ENCODE peak calls at places on chromosome 17, in eight cellular contexts. One of them, this sample, is unnamed.

GRCh38 chr17:80361495-80362220 is 53.3 kb upstream of the ENDOV start:
- DNase-seq in activated naive CD4-positive, alpha-beta T cell: no peak
- DNase-seq in germinal center: no peak
- DNase-seq in stimulated activated naive CD4-positive, alpha-beta T cell treated with Interleukin-2 at 50 U/mL for 16 hours: no peak
- DNase-seq in stimulated activated naive B cell treated with anti-CD40 and anti-IgM and Interleukin-4, amounts not matched to agents 10 μg/mL and 1 μg/mL and 100 μg/mL, for 72 hours: no peak
- DNase-seq in amygdala: no peak
- DNase-seq in amniotic epithelial cell: peak
- DNase-seq in C1 segment of cervical spinal cord: no peak
- DNase-seq in this sample: peak

GRCh38 chr17:78128616-78129384 is at the start of gene TMC6:
- DNase-seq in C1 segment of cervical spinal cord: no peak
- DNase-seq in stimulated activated naive B cell treated with anti-CD40 and anti-IgM and Interleukin-4, amounts not matched to agents 10 μg/mL and 1 μg/mL and 100 μg/mL, for 72 hours: peak
- DNase-seq in germinal center: peak
- DNase-seq in activated naive CD4-positive, alpha-beta T cell: no peak
- DNase-seq in amniotic epithelial cell: no peak
- DNase-seq in amygdala: peak
- DNase-seq in stimulated activated naive CD4-positive, alpha-beta T cell treated with Interleukin-2 at 50 U/mL for 16 hours: peak
- DNase-seq in this sample: no peak

GRCh38 chr17:60416368-60416925 is 5.8 kb upstream of the CHCT1 start:
- DNase-seq in stimulated activated naive B cell treated with anti-CD40 and anti-IgM and Interleukin-4, amounts not matched to agents 10 μg/mL and 1 μg/mL and 100 μg/mL, for 72 hours: no peak
- DNase-seq in activated naive CD4-positive, alpha-beta T cell: no peak
- DNase-seq in germinal center: no peak
- DNase-seq in amniotic epithelial cell: no peak
- DNase-seq in stimulated activated naive CD4-positive, alpha-beta T cell treated with Interleukin-2 at 50 U/mL for 16 hours: no peak
- DNase-seq in C1 segment of cervical spinal cord: no peak
- DNase-seq in amygdala: peak
- DNase-seq in this sample: no peak

GRCh38 chr17:80941743-80942211 is 49.9 kb upstream of the CHMP6 start:
- DNase-seq in activated naive CD4-positive, alpha-beta T cell: no peak
- DNase-seq in amygdala: peak
- DNase-seq in germinal center: no peak
- DNase-seq in stimulated activated naive B cell treated with anti-CD40 and anti-IgM and Interleukin-4, amounts not matched to agents 10 μg/mL and 1 μg/mL and 100 μg/mL, for 72 hours: no peak
- DNase-seq in C1 segment of cervical spinal cord: no peak
- DNase-seq in stimulated activated naive CD4-positive, alpha-beta T cell treated with Interleukin-2 at 50 U/mL for 16 hours: no peak
- DNase-seq in amniotic epithelial cell: no peak
- DNase-seq in this sample: peak

GRCh38 chr17:74924250-74924948 is at the start of gene OTOP2:
- DNase-seq in germinal center: peak
- DNase-seq in C1 segment of cervical spinal cord: no peak
- DNase-seq in amygdala: no peak
- DNase-seq in stimulated activated naive CD4-positive, alpha-beta T cell treated with Interleukin-2 at 50 U/mL for 16 hours: no peak
- DNase-seq in activated naive CD4-positive, alpha-beta T cell: no peak
- DNase-seq in stimulated activated naive B cell treated with anti-CD40 and anti-IgM and Interleukin-4, amounts not matched to agents 10 μg/mL and 1 μg/mL and 100 μg/mL, for 72 hours: no peak
- DNase-seq in amniotic epithelial cell: no peak
- DNase-seq in this sample: no peak

GRCh38 chr17:78325076-78325712 is 34.7 kb downstream of the SOCS3 start:
- DNase-seq in amniotic epithelial cell: peak
- DNase-seq in stimulated activated naive CD4-positive, alpha-beta T cell treated with Interleukin-2 at 50 U/mL for 16 hours: no peak
- DNase-seq in activated naive CD4-positive, alpha-beta T cell: no peak
- DNase-seq in stimulated activated naive B cell treated with anti-CD40 and anti-IgM and Interleukin-4, amounts not matched to agents 10 μg/mL and 1 μg/mL and 100 μg/mL, for 72 hours: no peak
- DNase-seq in amygdala: no peak
- DNase-seq in C1 segment of cervical spinal cord: no peak
- DNase-seq in germinal center: no peak
- DNase-seq in this sample: peak

GRCh38 chr17:35390156-35390555 is 16.7 kb upstream of the SLFN11 start:
- DNase-seq in germinal center: no peak
- DNase-seq in C1 segment of cervical spinal cord: no peak
- DNase-seq in stimulated activated naive CD4-positive, alpha-beta T cell treated with Interleukin-2 at 50 U/mL for 16 hours: no peak
- DNase-seq in amniotic epithelial cell: no peak
- DNase-seq in amygdala: no peak
- DNase-seq in stimulated activated naive B cell treated with anti-CD40 and anti-IgM and Interleukin-4, amounts not matched to agents 10 μg/mL and 1 μg/mL and 100 μg/mL, for 72 hours: no peak
- DNase-seq in activated naive CD4-positive, alpha-beta T cell: no peak
- DNase-seq in this sample: no peak

GRCh38 chr17:81153340-81153803 is 11.9 kb upstream of the PVALEF start:
- DNase-seq in stimulated activated naive CD4-positive, alpha-beta T cell treated with Interleukin-2 at 50 U/mL for 16 hours: peak
- DNase-seq in amniotic epithelial cell: peak
- DNase-seq in stimulated activated naive B cell treated with anti-CD40 and anti-IgM and Interleukin-4, amounts not matched to agents 10 μg/mL and 1 μg/mL and 100 μg/mL, for 72 hours: no peak
- DNase-seq in activated naive CD4-positive, alpha-beta T cell: no peak
- DNase-seq in C1 segment of cervical spinal cord: no peak
- DNase-seq in germinal center: peak
- DNase-seq in amygdala: peak
- DNase-seq in this sample: peak

GRCh38 chr17:28950752-28951427 is 428 bp downstream of the PHF12 start:
- DNase-seq in C1 segment of cervical spinal cord: no peak
- DNase-seq in activated naive CD4-positive, alpha-beta T cell: no peak
- DNase-seq in stimulated activated naive B cell treated with anti-CD40 and anti-IgM and Interleukin-4, amounts not matched to agents 10 μg/mL and 1 μg/mL and 100 μg/mL, for 72 hours: no peak
- DNase-seq in germinal center: peak
- DNase-seq in amniotic epithelial cell: no peak
- DNase-seq in amygdala: no peak
- DNase-seq in stimulated activated naive CD4-positive, alpha-beta T cell treated with Interleukin-2 at 50 U/mL for 16 hours: no peak
- DNase-seq in this sample: no peak

GRCh38 chr17:1162116-1162855 is 17.5 kb downstream of the ABR start:
- DNase-seq in C1 segment of cervical spinal cord: no peak
- DNase-seq in germinal center: no peak
- DNase-seq in stimulated activated naive B cell treated with anti-CD40 and anti-IgM and Interleukin-4, amounts not matched to agents 10 μg/mL and 1 μg/mL and 100 μg/mL, for 72 hours: no peak
- DNase-seq in activated naive CD4-positive, alpha-beta T cell: no peak
- DNase-seq in stimulated activated naive CD4-positive, alpha-beta T cell treated with Interleukin-2 at 50 U/mL for 16 hours: no peak
- DNase-seq in amygdala: no peak
- DNase-seq in amniotic epithelial cell: no peak
- DNase-seq in this sample: no peak

GRCh38 chr17:39617446-39618251 is 9.1 kb upstream of the PPP1R1B start:
- DNase-seq in germinal center: peak
- DNase-seq in stimulated activated naive CD4-positive, alpha-beta T cell treated with Interleukin-2 at 50 U/mL for 16 hours: peak
- DNase-seq in amniotic epithelial cell: peak
- DNase-seq in C1 segment of cervical spinal cord: no peak
- DNase-seq in stimulated activated naive B cell treated with anti-CD40 and anti-IgM and Interleukin-4, amounts not matched to agents 10 μg/mL and 1 μg/mL and 100 μg/mL, for 72 hours: no peak
- DNase-seq in amygdala: peak
- DNase-seq in activated naive CD4-positive, alpha-beta T cell: peak
- DNase-seq in this sample: no peak

GRCh38 chr17:72714357-72714966 is 378.0 kb downstream of the SLC39A11 start:
- DNase-seq in germinal center: no peak
- DNase-seq in stimulated activated naive CD4-positive, alpha-beta T cell treated with Interleukin-2 at 50 U/mL for 16 hours: no peak
- DNase-seq in stimulated activated naive B cell treated with anti-CD40 and anti-IgM and Interleukin-4, amounts not matched to agents 10 μg/mL and 1 μg/mL and 100 μg/mL, for 72 hours: no peak
- DNase-seq in amygdala: no peak
- DNase-seq in C1 segment of cervical spinal cord: no peak
- DNase-seq in activated naive CD4-positive, alpha-beta T cell: no peak
- DNase-seq in amniotic epithelial cell: no peak
- DNase-seq in this sample: peak

GRCh38 chr17:1011760-1012735 is 15.1 kb downstream of the TIMM22 start:
- DNase-seq in germinal center: no peak
- DNase-seq in C1 segment of cervical spinal cord: no peak
- DNase-seq in stimulated activated naive B cell treated with anti-CD40 and anti-IgM and Interleukin-4, amounts not matched to agents 10 μg/mL and 1 μg/mL and 100 μg/mL, for 72 hours: no peak
- DNase-seq in amniotic epithelial cell: no peak
- DNase-seq in activated naive CD4-positive, alpha-beta T cell: no peak
- DNase-seq in amygdala: no peak
- DNase-seq in stimulated activated naive CD4-positive, alpha-beta T cell treated with Interleukin-2 at 50 U/mL for 16 hours: no peak
- DNase-seq in this sample: no peak

GRCh38 chr17:1035546-1036170 is 38.7 kb downstream of the TIMM22 start:
- DNase-seq in activated naive CD4-positive, alpha-beta T cell: no peak
- DNase-seq in amniotic epithelial cell: no peak
- DNase-seq in germinal center: no peak
- DNase-seq in stimulated activated naive B cell treated with anti-CD40 and anti-IgM and Interleukin-4, amounts not matched to agents 10 μg/mL and 1 μg/mL and 100 μg/mL, for 72 hours: no peak
- DNase-seq in amygdala: no peak
- DNase-seq in stimulated activated naive CD4-positive, alpha-beta T cell treated with Interleukin-2 at 50 U/mL for 16 hours: no peak
- DNase-seq in C1 segment of cervical spinal cord: no peak
- DNase-seq in this sample: no peak

GRCh38 chr17:35972945-35973332 is 8.4 kb downstream of the CCL16 start:
- DNase-seq in stimulated activated naive CD4-positive, alpha-beta T cell treated with Interleukin-2 at 50 U/mL for 16 hours: no peak
- DNase-seq in amniotic epithelial cell: no peak
- DNase-seq in germinal center: no peak
- DNase-seq in stimulated activated naive B cell treated with anti-CD40 and anti-IgM and Interleukin-4, amounts not matched to agents 10 μg/mL and 1 μg/mL and 100 μg/mL, for 72 hours: no peak
- DNase-seq in C1 segment of cervical spinal cord: no peak
- DNase-seq in activated naive CD4-positive, alpha-beta T cell: no peak
- DNase-seq in amygdala: no peak
- DNase-seq in this sample: no peak

GRCh38 chr17:17999364-18000007 is 26.8 kb downstream of the DRC3 start:
- DNase-seq in C1 segment of cervical spinal cord: no peak
- DNase-seq in activated naive CD4-positive, alpha-beta T cell: no peak
- DNase-seq in amygdala: no peak
- DNase-seq in amniotic epithelial cell: peak
- DNase-seq in stimulated activated naive B cell treated with anti-CD40 and anti-IgM and Interleukin-4, amounts not matched to agents 10 μg/mL and 1 μg/mL and 100 μg/mL, for 72 hours: no peak
- DNase-seq in germinal center: no peak
- DNase-seq in stimulated activated naive CD4-positive, alpha-beta T cell treated with Interleukin-2 at 50 U/mL for 16 hours: no peak
- DNase-seq in this sample: peak

GRCh38 chr17:82065638-82066303 is at the start of gene DUS1L:
- DNase-seq in amygdala: peak
- DNase-seq in stimulated activated naive CD4-positive, alpha-beta T cell treated with Interleukin-2 at 50 U/mL for 16 hours: peak
- DNase-seq in germinal center: peak
- DNase-seq in C1 segment of cervical spinal cord: no peak
- DNase-seq in amniotic epithelial cell: peak
- DNase-seq in stimulated activated naive B cell treated with anti-CD40 and anti-IgM and Interleukin-4, amounts not matched to agents 10 μg/mL and 1 μg/mL and 100 μg/mL, for 72 hours: peak
- DNase-seq in activated naive CD4-positive, alpha-beta T cell: peak
- DNase-seq in this sample: peak

GRCh38 chr17:44362964-44363612 is 565 bp downstream of the FAM171A2 start:
- DNase-seq in stimulated activated naive B cell treated with anti-CD40 and anti-IgM and Interleukin-4, amounts not matched to agents 10 μg/mL and 1 μg/mL and 100 μg/mL, for 72 hours: no peak
- DNase-seq in C1 segment of cervical spinal cord: no peak
- DNase-seq in amniotic epithelial cell: no peak
- DNase-seq in germinal center: no peak
- DNase-seq in activated naive CD4-positive, alpha-beta T cell: no peak
- DNase-seq in amygdala: peak
- DNase-seq in stimulated activated naive CD4-positive, alpha-beta T cell treated with Interleukin-2 at 50 U/mL for 16 hours: no peak
- DNase-seq in this sample: no peak

GRCh38 chr17:38893612-38894011 is 23.8 kb downstream of the LASP1 start:
- DNase-seq in amygdala: peak
- DNase-seq in germinal center: no peak
- DNase-seq in stimulated activated naive B cell treated with anti-CD40 and anti-IgM and Interleukin-4, amounts not matched to agents 10 μg/mL and 1 μg/mL and 100 μg/mL, for 72 hours: no peak
- DNase-seq in C1 segment of cervical spinal cord: no peak
- DNase-seq in activated naive CD4-positive, alpha-beta T cell: no peak
- DNase-seq in stimulated activated naive CD4-positive, alpha-beta T cell treated with Interleukin-2 at 50 U/mL for 16 hours: no peak
- DNase-seq in amniotic epithelial cell: peak
- DNase-seq in this sample: peak

GRCh38 chr17:63106050-63106449 is 140.0 kb downstream of the TANC2 start:
- DNase-seq in stimulated activated naive CD4-positive, alpha-beta T cell treated with Interleukin-2 at 50 U/mL for 16 hours: no peak
- DNase-seq in stimulated activated naive B cell treated with anti-CD40 and anti-IgM and Interleukin-4, amounts not matched to agents 10 μg/mL and 1 μg/mL and 100 μg/mL, for 72 hours: no peak
- DNase-seq in activated naive CD4-positive, alpha-beta T cell: no peak
- DNase-seq in amygdala: no peak
- DNase-seq in C1 segment of cervical spinal cord: no peak
- DNase-seq in germinal center: no peak
- DNase-seq in amniotic epithelial cell: no peak
- DNase-seq in this sample: no peak

GRCh38 chr17:42373896-42374295 is 14.3 kb downstream of the STAT3 start:
- DNase-seq in stimulated activated naive B cell treated with anti-CD40 and anti-IgM and Interleukin-4, amounts not matched to agents 10 μg/mL and 1 μg/mL and 100 μg/mL, for 72 hours: no peak
- DNase-seq in activated naive CD4-positive, alpha-beta T cell: no peak
- DNase-seq in amniotic epithelial cell: no peak
- DNase-seq in stimulated activated naive CD4-positive, alpha-beta T cell treated with Interleukin-2 at 50 U/mL for 16 hours: no peak
- DNase-seq in amygdala: no peak
- DNase-seq in germinal center: no peak
- DNase-seq in C1 segment of cervical spinal cord: no peak
- DNase-seq in this sample: no peak

GRCh38 chr17:13212861-13213260 is 195.0 kb upstream of the ELAC2 start:
- DNase-seq in stimulated activated naive CD4-positive, alpha-beta T cell treated with Interleukin-2 at 50 U/mL for 16 hours: no peak
- DNase-seq in activated naive CD4-positive, alpha-beta T cell: no peak
- DNase-seq in germinal center: no peak
- DNase-seq in amygdala: no peak
- DNase-seq in amniotic epithelial cell: no peak
- DNase-seq in C1 segment of cervical spinal cord: no peak
- DNase-seq in stimulated activated naive B cell treated with anti-CD40 and anti-IgM and Interleukin-4, amounts not matched to agents 10 μg/mL and 1 μg/mL and 100 μg/mL, for 72 hours: no peak
- DNase-seq in this sample: no peak

GRCh38 chr17:7854851-7855642 is at the start of gene TMEM88:
- DNase-seq in stimulated activated naive CD4-positive, alpha-beta T cell treated with Interleukin-2 at 50 U/mL for 16 hours: no peak
- DNase-seq in amniotic epithelial cell: peak
- DNase-seq in activated naive CD4-positive, alpha-beta T cell: no peak
- DNase-seq in amygdala: no peak
- DNase-seq in stimulated activated naive B cell treated with anti-CD40 and anti-IgM and Interleukin-4, amounts not matched to agents 10 μg/mL and 1 μg/mL and 100 μg/mL, for 72 hours: no peak
- DNase-seq in germinal center: no peak
- DNase-seq in C1 segment of cervical spinal cord: no peak
- DNase-seq in this sample: peak

GRCh38 chr17:65191805-65192740 is 54.9 kb downstream of the RGS9 start:
- DNase-seq in activated naive CD4-positive, alpha-beta T cell: no peak
- DNase-seq in germinal center: no peak
- DNase-seq in amygdala: no peak
- DNase-seq in stimulated activated naive CD4-positive, alpha-beta T cell treated with Interleukin-2 at 50 U/mL for 16 hours: peak
- DNase-seq in stimulated activated naive B cell treated with anti-CD40 and anti-IgM and Interleukin-4, amounts not matched to agents 10 μg/mL and 1 μg/mL and 100 μg/mL, for 72 hours: no peak
- DNase-seq in C1 segment of cervical spinal cord: no peak
- DNase-seq in amniotic epithelial cell: peak
- DNase-seq in this sample: peak

GRCh38 chr17:57516290-57517215 is 228.5 kb downstream of the CCDC182 start:
- DNase-seq in amniotic epithelial cell: no peak
- DNase-seq in activated naive CD4-positive, alpha-beta T cell: no peak
- DNase-seq in germinal center: no peak
- DNase-seq in stimulated activated naive CD4-positive, alpha-beta T cell treated with Interleukin-2 at 50 U/mL for 16 hours: no peak
- DNase-seq in stimulated activated naive B cell treated with anti-CD40 and anti-IgM and Interleukin-4, amounts not matched to agents 10 μg/mL and 1 μg/mL and 100 μg/mL, for 72 hours: no peak
- DNase-seq in amygdala: no peak
- DNase-seq in C1 segment of cervical spinal cord: no peak
- DNase-seq in this sample: no peak

GRCh38 chr17:1643999-1644492 is 1.5 kb downstream of the SCARF1 start:
- DNase-seq in amniotic epithelial cell: peak
- DNase-seq in C1 segment of cervical spinal cord: no peak
- DNase-seq in stimulated activated naive B cell treated with anti-CD40 and anti-IgM and Interleukin-4, amounts not matched to agents 10 μg/mL and 1 μg/mL and 100 μg/mL, for 72 hours: no peak
- DNase-seq in amygdala: no peak
- DNase-seq in germinal center: no peak
- DNase-seq in stimulated activated naive CD4-positive, alpha-beta T cell treated with Interleukin-2 at 50 U/mL for 16 hours: no peak
- DNase-seq in activated naive CD4-positive, alpha-beta T cell: no peak
- DNase-seq in this sample: no peak

GRCh38 chr17:385195-385835 is 32.7 kb upstream of the RPH3AL start:
- DNase-seq in stimulated activated naive CD4-positive, alpha-beta T cell treated with Interleukin-2 at 50 U/mL for 16 hours: peak
- DNase-seq in amygdala: no peak
- DNase-seq in stimulated activated naive B cell treated with anti-CD40 and anti-IgM and Interleukin-4, amounts not matched to agents 10 μg/mL and 1 μg/mL and 100 μg/mL, for 72 hours: no peak
- DNase-seq in germinal center: peak
- DNase-seq in activated naive CD4-positive, alpha-beta T cell: no peak
- DNase-seq in C1 segment of cervical spinal cord: no peak
- DNase-seq in amniotic epithelial cell: no peak
- DNase-seq in this sample: no peak

GRCh38 chr17:35906559-35907265 is 23.9 kb downstream of the RDM1 start:
- DNase-seq in amygdala: no peak
- DNase-seq in stimulated activated naive B cell treated with anti-CD40 and anti-IgM and Interleukin-4, amounts not matched to agents 10 μg/mL and 1 μg/mL and 100 μg/mL, for 72 hours: no peak
- DNase-seq in amniotic epithelial cell: no peak
- DNase-seq in germinal center: no peak
- DNase-seq in C1 segment of cervical spinal cord: no peak
- DNase-seq in activated naive CD4-positive, alpha-beta T cell: no peak
- DNase-seq in stimulated activated naive CD4-positive, alpha-beta T cell treated with Interleukin-2 at 50 U/mL for 16 hours: no peak
- DNase-seq in this sample: peak

This sample was measured in choroid plexus epithelial cell.